ENCODE peak calls at places on chromosomes 2 and 18, in six cellular contexts. J is A549, V is testis, H is heart right ventricle, R is psoas muscle, Q is NB4. Z is an unnamed sample.

GRCh38 chr2:172964511-172964910 is 111.1 kb upstream of the MAP3K20 start:
- DNase-seq in R (no peak), H (no peak), V (no peak), Q (no peak), J (no peak), Z (no peak)

GRCh38 chr2:55585451-55586079 is 31.9 kb downstream of the PPP4R3B start:
- DNase-seq in Q (peak), V (no peak), J (no peak), H (no peak), R (no peak), Z (peak)

GRCh38 chr2:112092286-112093041 is 37.4 kb downstream of the TMEM87B start:
- DNase-seq in Q (no peak), J (no peak), H (no peak), R (no peak), V (no peak), Z (peak)

GRCh38 chr2:216934151-216934550 is 74.3 kb upstream of the TNP1 start:
- DNase-seq in J (no peak), H (no peak), R (no peak), V (peak), Q (no peak), Z (no peak)

GRCh38 chr18:76376668-76377358 is 118.2 kb downstream of the ZNF516 start:
- DNase-seq in R (no peak), J (no peak), V (no peak), Q (no peak), H (no peak), Z (no peak)

GRCh38 chr2:138622606-138623005 is 121.0 kb downstream of the SPOPL start:
- DNase-seq in Q (peak), J (no peak), H (no peak), V (no peak), R (no peak), Z (no peak)

GRCh38 chr2:105397025-105397722 is 1.7 kb downstream of the FHL2 start:
- DNase-seq in Q (no peak), H (no peak), R (no peak), J (peak), V (peak), Z (no peak)

GRCh38 chr2:208103616-208104015 is 20.7 kb downstream of the CRYGD start:
- DNase-seq in V (no peak), J (no peak), H (no peak), R (no peak), Q (no peak), Z (no peak)

GRCh38 chr2:16663121-16663905 is 2.3 kb downstream of the CYRIA start:
- DNase-seq in H (no peak), J (no peak), Q (peak), R (no peak), V (no peak), Z (no peak)

GRCh38 chr2:232278534-232278933 is 100.0 kb upstream of the ALPP start:
- DNase-seq in V (no peak), R (no peak), J (no peak), Q (no peak), H (no peak), Z (no peak)

GRCh38 chr18:77131652-77132368 is 773 bp downstream of the MBP start:
- DNase-seq in R (peak), Q (peak), J (no peak), H (peak), V (peak), Z (no peak)

GRCh38 chr18:44627245-44627644 is 53.4 kb upstream of the SETBP1 start:
- DNase-seq in R (no peak), Q (no peak), J (no peak), V (no peak), H (no peak), Z (no peak)

GRCh38 chr2:19038096-19039015 is 320.1 kb downstream of the OSR1 start:
- DNase-seq in R (no peak), V (peak), H (no peak), J (no peak), Q (no peak), Z (peak)

GRCh38 chr2:47917562-47917961 is 11.3 kb upstream of the FBXO11 start:
- DNase-seq in Q (no peak), R (no peak), H (no peak), V (no peak), J (no peak), Z (no peak)

GRCh38 chr2:182866461-182867369 is at the start of gene FRZB:
- DNase-seq in H (peak), J (peak), Q (no peak), R (peak), V (peak), Z (peak)

GRCh38 chr2:174117951-174118930 is 130.1 kb downstream of the OLA1 start:
- DNase-seq in J (no peak), R (no peak), V (no peak), Q (no peak), H (no peak), Z (no peak)

GRCh38 chr18:79926715-79927596 is 24.5 kb downstream of the SLC66A2 start:
- DNase-seq in R (no peak), V (peak), Q (no peak), H (no peak), J (no peak), Z (no peak)

GRCh38 chr2:113754989-113755689 is 1.3 kb downstream of the SLC35F5 start:
- DNase-seq in R (no peak), V (peak), Q (peak), H (no peak), J (no peak), Z (no peak)

GRCh38 chr2:108855194-108855593 is 68.6 kb downstream of the CCDC138 start:
- DNase-seq in H (no peak), J (no peak), Q (peak), V (no peak), R (no peak), Z (peak)

GRCh38 chr18:80009661-80010550 is 21.5 kb upstream of the TXNL4A start:
- DNase-seq in H (peak), Q (peak), V (peak), J (peak), R (peak), Z (peak)

GRCh38 chr2:120686511-120687168 is 49.0 kb upstream of the GLI2 start:
- DNase-seq in V (no peak), J (no peak), Q (no peak), R (no peak), H (no peak), Z (no peak)

GRCh38 chr18:79570266-79571201 is 109.1 kb upstream of the CTDP1 start:
- DNase-seq in H (no peak), R (no peak), Q (peak), J (no peak), V (no peak), Z (peak)

GRCh38 chr2:8536686-8537571 is 144.9 kb upstream of the ID2 start:
- DNase-seq in Q (no peak), R (no peak), J (no peak), H (no peak), V (no peak), Z (no peak)

GRCh38 chr2:134320930-134321329 is 67.1 kb downstream of the MGAT5 start:
- DNase-seq in H (no peak), Q (peak), R (no peak), V (no peak), J (no peak), Z (no peak)

GRCh38 chr2:10452956-10453885 is 5.1 kb upstream of the ODC1 start:
- DNase-seq in J (no peak), Q (no peak), V (no peak), R (no peak), H (no peak), Z (no peak)

GRCh38 chr18:79484661-79485621 is 89.2 kb downstream of the NFATC1 start:
- DNase-seq in J (no peak), H (no peak), R (peak), Q (no peak), V (peak), Z (peak)

GRCh38 chr18:62744076-62744705 is 28.9 kb downstream of the PHLPP1 start:
- DNase-seq in V (no peak), R (no peak), H (no peak), Q (no peak), J (no peak), Z (peak)

GRCh38 chr2:152847067-152847466 is 128.6 kb downstream of the ARL6IP6 start:
- DNase-seq in J (no peak), Q (no peak), R (no peak), V (no peak), H (no peak), Z (no peak)

GRCh38 chr2:96164459-96165184 is 19.4 kb upstream of the DUSP2 start:
- DNase-seq in V (no peak), H (no peak), J (no peak), R (no peak), Q (no peak), Z (no peak)

GRCh38 chr2:142874293-142874814 is 3.1 kb upstream of the KYNU start:
- DNase-seq in J (no peak), R (peak), V (no peak), H (no peak), Q (peak), Z (peak)

DNA sequence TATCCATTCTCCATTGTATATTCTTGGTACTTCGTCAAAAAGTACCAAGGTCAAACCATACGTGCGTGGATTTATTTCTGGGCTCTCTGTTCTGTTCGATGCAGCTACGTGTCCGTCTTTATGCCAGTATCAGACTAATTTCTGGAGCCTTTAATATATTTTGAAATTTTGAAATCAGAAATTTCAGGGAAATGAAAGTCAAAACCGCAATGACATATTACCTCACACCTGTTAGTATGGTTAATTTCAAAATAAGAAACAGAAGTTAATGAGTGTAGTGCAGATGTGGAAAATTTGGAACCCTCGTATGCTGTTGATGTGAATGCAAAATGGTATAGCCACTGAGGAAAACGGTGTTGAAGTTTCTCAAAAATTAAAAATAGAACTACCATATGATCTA is 156.1 kb upstream of the TRIB2 start:
- DNase-seq in H (no peak), R (no peak), Q (no peak), V (no peak), J (no peak), Z (no peak)
- H3K4me3 ChIP-seq in H (no peak), R (no peak), Q (no peak), V (no peak), J (no peak), Z (no peak)

GRCh38 chr2:177989029-177989885 is 83.3 kb downstream of the PDE11A start:
- DNase-seq in R (no peak), Q (no peak), H (no peak), V (no peak), J (peak), Z (peak)
- H3K4me3 ChIP-seq in R (no peak), Q (no peak), H (no peak), V (no peak), J (no peak), Z (no peak)

DNA sequence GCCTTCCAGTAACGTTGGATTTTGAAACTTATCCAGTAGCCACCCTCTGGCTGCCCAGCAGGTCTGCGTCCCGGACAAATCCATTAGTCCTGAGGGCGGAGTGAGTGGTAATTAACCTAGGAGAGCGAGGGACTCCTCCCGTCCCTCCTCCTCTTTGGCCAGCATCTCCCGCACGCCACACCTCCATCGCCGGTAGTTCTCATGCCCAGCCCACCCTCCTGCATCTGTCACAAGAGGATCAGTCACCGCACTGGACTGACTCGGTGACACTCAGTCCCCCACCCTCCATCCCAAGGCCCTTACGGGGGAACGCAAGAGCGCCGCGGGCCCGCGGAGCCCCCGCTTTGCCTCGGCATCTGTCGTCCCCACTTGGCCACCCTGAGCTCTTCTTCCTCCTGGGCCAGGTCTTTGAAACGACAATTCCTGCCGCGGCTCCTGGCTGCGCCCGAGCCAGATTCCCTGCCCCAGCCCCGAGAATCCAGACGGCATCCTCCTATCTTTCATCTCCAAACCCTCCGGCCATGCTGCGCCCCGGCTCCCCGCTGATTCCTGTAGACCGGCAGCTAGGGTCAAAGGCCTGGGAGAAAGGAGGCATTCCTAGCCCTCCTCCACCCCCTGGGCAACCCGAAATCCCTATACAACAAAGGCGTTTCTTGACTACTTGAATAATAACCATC is 77.5 kb downstream of the EIF2AK3 start:
- DNase-seq in Q (no peak), H (no peak), R (no peak), J (no peak), V (no peak), Z (no peak)
- H3K4me3 ChIP-seq in Q (no peak), H (no peak), R (no peak), J (no peak), V (no peak), Z (peak)

GRCh38 chr2:58853420-58853819 is 612.3 kb upstream of the FANCL start:
- DNase-seq in V (no peak), H (no peak), R (no peak), J (no peak), Q (no peak), Z (no peak)

GRCh38 chr2:58851598-58851997 is 610.5 kb upstream of the FANCL start:
- DNase-seq in J (no peak), V (no peak), Q (no peak), R (no peak), H (no peak), Z (no peak)

GRCh38 chr2:58852243-58852642 is 611.1 kb upstream of the FANCL start:
- DNase-seq in Q (no peak), R (no peak), H (no peak), V (no peak), J (no peak), Z (no peak)

GRCh38 chr2:58852905-58853304 is 611.8 kb upstream of the FANCL start:
- DNase-seq in R (no peak), Q (no peak), H (no peak), J (no peak), V (no peak), Z (no peak)

GRCh38 chr2:58856100-58856499 is 615.0 kb upstream of the FANCL start:
- DNase-seq in J (no peak), V (no peak), H (no peak), Q (no peak), R (no peak), Z (no peak)
- H3K4me3 ChIP-seq in J (no peak), V (no peak), H (no peak), Q (no peak), R (no peak), Z (no peak)

GRCh38 chr2:11864724-11865123 is 118.3 kb downstream of the LPIN1 start:
- DNase-seq in V (no peak), Q (no peak), H (no peak), J (no peak), R (no peak), Z (no peak)

GRCh38 chr2:11861044-11861443 is 114.6 kb downstream of the LPIN1 start:
- DNase-seq in R (no peak), H (no peak), J (no peak), V (no peak), Q (no peak), Z (no peak)

GRCh38 chr2:11863513-11864328 is 117.3 kb downstream of the LPIN1 start:
- DNase-seq in J (peak), R (peak), H (peak), Q (peak), V (peak), Z (peak)

GRCh38 chr2:11862049-11862448 is 115.6 kb downstream of the LPIN1 start:
- DNase-seq in V (no peak), J (no peak), R (no peak), Q (no peak), H (no peak), Z (no peak)

DNA sequence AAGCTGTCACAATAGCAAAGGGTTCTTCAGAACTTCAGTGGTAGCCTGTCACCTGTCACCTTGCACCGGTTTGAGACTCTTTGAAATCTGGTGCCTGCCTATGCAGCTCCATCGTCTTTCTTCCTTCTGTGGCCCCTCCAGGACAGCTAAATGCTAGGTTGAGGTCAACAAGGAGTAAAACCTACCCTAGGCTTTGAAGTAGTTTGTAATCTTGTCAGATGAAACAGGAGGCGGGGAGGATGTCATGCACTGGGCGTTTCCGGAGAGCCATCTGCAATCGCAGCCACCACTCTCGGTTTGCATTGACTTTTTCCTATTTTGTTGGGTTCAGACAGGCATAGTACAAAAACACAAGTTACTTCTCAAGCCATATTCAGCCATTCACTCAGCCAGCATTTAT is 116.7 kb downstream of the LPIN1 start:
- DNase-seq in J (no peak), Q (no peak), H (no peak), R (no peak), V (no peak), Z (no peak)
- H3K4me3 ChIP-seq in J (no peak), Q (no peak), H (no peak), R (no peak), V (no peak), Z (no peak)

GRCh38 chr2:204205548-204205947 is 269.0 kb downstream of the ICOS start:
- DNase-seq in J (no peak), Q (no peak), H (no peak), V (no peak), R (no peak), Z (no peak)

GRCh38 chr2:204203704-204204103 is 267.1 kb downstream of the ICOS start:
- DNase-seq in Q (no peak), H (no peak), R (no peak), V (no peak), J (no peak), Z (no peak)

GRCh38 chr2:204202253-204202652 is 265.7 kb downstream of the ICOS start:
- DNase-seq in H (no peak), J (no peak), R (no peak), V (no peak), Q (no peak), Z (no peak)

GRCh38 chr2:204207851-204208250 is 271.3 kb downstream of the ICOS start:
- DNase-seq in V (no peak), H (no peak), R (no peak), Q (no peak), J (no peak), Z (no peak)

DNA sequence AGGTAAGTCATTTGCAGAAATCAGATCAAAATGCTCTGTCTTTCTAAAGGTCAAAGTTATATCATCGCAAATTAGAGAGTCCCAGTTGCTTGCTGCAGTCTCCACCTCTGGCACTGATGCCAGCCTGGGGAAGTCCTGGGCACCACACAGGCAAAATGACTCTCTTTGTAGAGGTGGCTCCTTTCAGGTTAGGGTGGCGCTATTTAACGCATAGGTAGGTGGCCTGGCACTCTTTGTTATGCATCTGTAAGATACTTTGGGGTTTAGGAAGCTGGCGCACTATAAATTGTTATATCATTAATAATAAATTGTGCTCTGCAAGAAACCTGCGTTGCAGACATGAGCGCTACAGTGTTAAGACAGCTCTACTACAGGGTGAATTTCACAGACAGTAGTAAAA is 268.5 kb downstream of the ICOS start:
- DNase-seq in Q (no peak), J (no peak), R (no peak), H (no peak), V (no peak), Z (no peak)
- H3K4me3 ChIP-seq in Q (no peak), J (no peak), R (no peak), H (no peak), V (no peak), Z (no peak)

GRCh38 chr2:127108090-127108523 is 1.2 kb upstream of the BIN1 start:
- DNase-seq in R (no peak), J (no peak), V (peak), H (no peak), Q (no peak), Z (no peak)
- H3K4me3 ChIP-seq in R (peak), J (peak), V (no peak), H (peak), Q (no peak), Z (peak)